ENCODE peak calls at places on chromosomes 16 and 17, in six cellular contexts. P is K562, O is endodermal cell, R is MM.1S, Q is mesenchymal stem cell, W is H9. I is an unnamed sample. For H3K9me3 and H3K4me1, the result is how much of the 10 kb centered on the place peaks cover.

GRCh38 chr17:40568074-40568836 is 3.0 kb upstream of the CCR7 start:
- DNase-seq in P (no peak), O (no peak), R (no peak), Q (no peak), W (no peak), I (no peak)

GRCh38 chr17:77802333-77802615 is 156.2 kb upstream of the TNRC6C start:
- DNase-seq in P (no peak), O (no peak), R (no peak), Q (no peak), W (no peak), I (no peak)

GRCh38 chr16:28984619-28985135 is at the start of gene LAT:
- DNase-seq in P (no peak), O (no peak), R (peak), Q (no peak), W (no peak), I (peak)

GRCh38 chr17:13194887-13195286 is 177.1 kb upstream of the ELAC2 start:
- DNase-seq in P (no peak), O (no peak), R (no peak), Q (no peak), W (no peak), I (no peak)

GRCh38 chr17:67422887-67423286 is 45.8 kb downstream of the PITPNC1 start:
- DNase-seq in P (no peak), O (no peak), R (no peak), Q (no peak), W (no peak), I (no peak)

GRCh38 chr17:79246226-79246794 is 171.7 kb downstream of the ENGASE start:
- DNase-seq in P (no peak), O (no peak), R (no peak), Q (no peak), W (no peak), I (no peak)

GRCh38 chr16:57530531-57531252 is 5.7 kb downstream of the CCDC102A start:
- DNase-seq in P (no peak), O (peak), R (no peak), Q (no peak), W (peak), I (no peak)

GRCh38 chr16:74667215-74667765 is 613 bp upstream of the RFWD3 start:
- DNase-seq in P (peak), O (peak), R (peak), Q (peak), W (peak), I (no peak)

GRCh38 chr16:1941924-1942809 is 832 bp downstream of the MSRB1 start:
- DNase-seq in P (peak), O (peak), R (no peak), Q (no peak), W (peak), I (peak)

GRCh38 chr16:85894266-85894665 is 4.7 kb upstream of the IRF8 start:
- DNase-seq in P (no peak), O (peak), R (peak), Q (no peak), W (peak), I (peak)

GRCh38 chr16:82682757-82683156 is 56.0 kb downstream of the CDH13 start:
- DNase-seq in P (no peak), O (no peak), R (no peak), Q (no peak), W (no peak), I (no peak)

GRCh38 chr16:57653936-57654335 is 14.2 kb upstream of the ADGRG3 start:
- DNase-seq in P (no peak), O (no peak), R (no peak), Q (no peak), W (no peak), I (no peak)

GRCh38 chr17:3641717-3642486 is 5.3 kb downstream of the CTNS start:
- DNase-seq in P (no peak), O (no peak), R (no peak), Q (no peak), W (no peak), I (no peak)

GRCh38 chr17:1709971-1710806 is at the start of gene TLCD2:
- DNase-seq in P (peak), O (peak), R (no peak), Q (peak), W (peak), I (no peak)

GRCh38 chr17:17098426-17099035 is 56.3 kb downstream of the MPRIP start:
- DNase-seq in P (no peak), O (no peak), R (no peak), Q (peak), W (no peak), I (no peak)

GRCh38 chr17:62724398-62725146 is 83.5 kb downstream of the MARCHF10 start:
- DNase-seq in P (no peak), O (peak), R (peak), Q (no peak), W (peak), I (peak)

DNA sequence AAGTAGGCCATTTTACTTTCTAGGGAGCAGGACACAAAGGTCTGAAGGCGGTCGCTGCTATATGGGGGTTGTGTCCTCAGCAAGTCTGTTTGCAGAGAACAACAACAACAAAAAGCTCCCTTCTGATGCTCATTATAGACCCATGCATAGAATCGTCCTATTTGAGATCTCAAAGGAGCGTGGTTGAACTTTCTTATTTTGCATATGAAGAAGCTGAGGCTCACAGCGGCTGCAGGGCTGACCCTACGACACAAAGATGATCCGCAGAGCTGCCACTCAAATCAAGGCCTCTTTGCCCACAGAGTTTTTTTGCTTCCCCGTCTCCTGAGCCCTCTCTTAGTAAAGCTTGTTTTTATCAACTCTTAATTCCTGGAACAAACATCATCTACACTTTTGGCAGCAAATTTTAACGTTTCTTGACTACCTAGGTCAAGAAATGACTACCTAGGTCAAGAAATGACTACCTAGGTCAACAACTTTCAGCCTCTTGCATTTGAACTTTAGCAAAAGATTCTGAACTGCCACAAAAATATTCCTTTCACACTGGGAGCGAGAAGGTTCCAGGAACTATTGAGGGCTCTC is 73.7 kb downstream of the C16orf95 start:
- DNase-seq in P (no peak), O (no peak), R (no peak), Q (no peak), W (no peak), I (no peak)
- H3K9ac ChIP-seq in P (no peak), O (no peak), R (no peak), Q (no peak), W (no peak), I (no peak)

DNA sequence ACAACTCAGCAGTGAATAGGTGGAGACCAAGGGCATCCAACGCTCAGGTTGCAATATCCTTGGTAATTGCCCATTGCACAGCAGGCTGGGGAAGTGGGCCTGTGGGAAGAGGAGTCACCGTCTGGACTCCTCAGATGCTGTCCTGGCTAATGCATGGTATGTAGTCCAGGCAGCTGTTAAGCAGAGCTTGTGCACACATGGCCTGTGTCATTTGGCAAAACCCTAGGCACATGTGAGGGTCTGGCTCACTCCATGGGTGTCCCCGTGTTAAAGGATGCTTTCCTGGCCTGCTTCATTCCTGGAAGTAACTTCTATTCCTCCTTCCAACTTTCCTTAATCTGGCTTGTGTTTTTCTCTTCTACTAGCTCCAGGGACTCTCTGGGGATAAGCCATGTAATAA is 378.0 kb upstream of the CA10 start:
- DNase-seq in P (no peak), O (no peak), R (no peak), Q (no peak), W (no peak), I (no peak)
- H3K9me3 ChIP-seq in P (under half), O (under half), R (under half), Q (under half), W (under half), I (under half)

DNA sequence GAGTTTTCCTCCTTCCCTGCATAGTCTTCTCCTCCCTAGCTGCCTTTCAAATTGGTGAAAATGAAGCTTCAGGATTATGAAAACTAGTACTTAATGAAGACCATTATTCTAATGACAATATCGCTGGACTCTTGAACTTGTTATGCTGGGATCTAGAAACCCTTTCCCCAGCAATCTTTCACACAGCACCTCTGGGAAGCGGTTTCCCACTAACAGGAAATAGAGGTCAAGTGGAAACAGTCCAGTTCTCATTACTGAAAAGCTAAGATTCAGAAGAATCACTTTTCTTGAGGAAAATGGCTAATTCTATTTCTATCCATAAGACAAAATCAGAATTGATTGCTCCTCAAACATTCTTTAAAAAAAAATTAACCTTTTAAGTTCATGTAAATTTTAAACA is 2.0 kb upstream of the VEZF1 start:
- DNase-seq in P (no peak), O (no peak), R (no peak), Q (peak), W (no peak), I (no peak)
- H3K4me1 ChIP-seq in P (half or more), O (under half), R (under half), Q (under half), W (under half), I (half or more)

DNA sequence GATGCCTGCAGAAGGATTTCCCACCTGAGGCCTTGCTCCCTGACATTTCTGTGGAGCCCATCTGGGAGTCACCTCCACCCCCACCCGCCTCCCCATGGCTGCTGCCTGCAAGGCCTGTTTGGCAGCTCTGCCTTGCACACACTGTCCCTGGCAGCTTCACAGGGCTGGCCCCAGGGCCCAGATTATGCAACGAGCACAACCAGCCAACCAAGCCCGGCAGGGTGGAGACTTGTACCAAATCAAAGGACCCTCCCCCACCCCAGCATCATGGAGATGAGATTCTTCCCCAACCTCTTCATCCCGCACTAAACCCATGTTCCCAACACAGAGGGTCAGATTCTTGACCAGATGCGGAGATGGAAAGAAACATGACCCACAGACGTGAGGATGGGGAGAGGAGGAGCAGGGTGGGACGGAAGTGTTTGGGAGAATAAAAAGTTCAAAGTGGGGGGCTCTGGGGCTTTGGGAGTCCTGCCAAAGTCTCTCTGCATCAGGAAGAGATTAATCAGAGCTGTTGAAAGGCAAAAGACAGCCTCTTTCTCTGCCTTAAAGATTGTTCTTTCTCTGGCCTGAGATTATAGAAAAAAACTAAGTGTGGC is 3.8 kb downstream of the SMARCD2 start:
- DNase-seq in P (no peak), O (no peak), R (no peak), Q (peak), W (no peak), I (no peak)
- H3K9ac ChIP-seq in P (peak), O (no peak), R (no peak), Q (peak), W (no peak), I (peak)

GRCh38 chr16:88312732-88313131 is 70.0 kb upstream of the ZNF469 start:
- DNase-seq in P (no peak), O (no peak), R (no peak), Q (no peak), W (no peak), I (no peak)
- H3K9me3 ChIP-seq in P (under half), O (under half), R (under half), Q (under half), W (under half), I (under half)

GRCh38 chr17:42016952-42017865 is at the start of gene DNAJC7:
- DNase-seq in P (peak), O (peak), R (peak), Q (peak), W (peak), I (peak)
- H3K4me1 ChIP-seq in P (under half), O (under half), R (under half), Q (under half), W (under half), I (under half)

GRCh38 chr17:83083368-83084201 is 4.2 kb downstream of the METRNL start:
- DNase-seq in P (no peak), O (peak), R (no peak), Q (peak), W (peak), I (no peak)
- H3K9ac ChIP-seq in P (no peak), O (no peak), R (no peak), Q (peak), W (peak), I (no peak)

DNA sequence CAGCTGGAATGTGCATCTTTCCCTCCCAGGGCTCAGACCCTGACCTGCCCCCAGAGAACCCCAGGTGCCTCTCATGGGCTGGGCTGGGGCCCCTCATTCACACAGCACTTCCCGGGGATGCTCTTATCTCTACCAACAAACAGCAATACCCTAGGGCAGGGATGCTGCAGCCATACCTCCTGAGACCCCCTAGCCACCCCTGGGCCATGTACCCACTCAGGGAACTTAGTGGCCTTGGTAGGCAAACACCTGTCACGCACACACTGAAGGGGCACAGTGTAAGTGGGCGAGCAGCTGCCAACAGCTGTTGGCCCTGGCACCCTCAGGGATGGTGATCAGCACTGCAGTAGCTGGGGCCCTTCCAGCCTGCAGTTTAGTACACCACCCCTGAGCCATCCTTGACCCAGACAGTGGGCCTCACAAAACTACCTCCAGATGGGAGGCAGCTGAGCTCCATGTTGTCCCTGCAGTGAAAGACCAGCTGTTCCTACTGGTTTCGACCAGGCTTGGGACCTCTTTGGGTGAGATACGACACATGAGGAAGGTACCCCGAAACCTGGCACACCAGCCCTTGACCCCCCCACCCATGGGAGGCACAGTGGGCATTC is 1723.6 kb downstream of the TP53TG3F start:
- DNase-seq in P (no peak), O (no peak), R (no peak), Q (no peak), W (no peak), I (no peak)
- H3K9me3 ChIP-seq in P (under half), O (half or more), R (under half), Q (under half), W (half or more), I (under half)